ENCODE peak calls at places on chromosomes 2 and 18, in six cellular contexts. H, K, U, Y, W and G are unnamed samples.

GRCh38 chr2:189763908-189764661 is 1.5 kb upstream of the OSGEPL1 start:
- DNase-seq in H (no peak), K (peak), U (no peak), Y (no peak), W (no peak), G (peak)

GRCh38 chr2:120740765-120741513 is 5.3 kb downstream of the GLI2 start:
- DNase-seq in H (no peak), K (peak), U (no peak), Y (no peak), W (peak), G (no peak)

GRCh38 chr2:222796413-222797103 is 64.3 kb upstream of the ACSL3 start:
- DNase-seq in H (no peak), K (peak), U (no peak), Y (peak), W (peak), G (no peak)

GRCh38 chr2:239311132-239312040 is 89.4 kb downstream of the HDAC4 start:
- DNase-seq in H (no peak), K (peak), U (no peak), Y (peak), W (no peak), G (no peak)

GRCh38 chr2:40369619-40370397 is 82.1 kb downstream of the SLC8A1 start:
- DNase-seq in H (no peak), K (peak), U (no peak), Y (no peak), W (no peak), G (peak)

GRCh38 chr2:88258208-88258607 is 88.1 kb downstream of the THNSL2 start:
- DNase-seq in H (no peak), K (no peak), U (no peak), Y (no peak), W (no peak), G (no peak)

GRCh38 chr2:61898810-61899209 is 6.7 kb upstream of the COMMD1 start:
- DNase-seq in H (no peak), K (peak), U (no peak), Y (no peak), W (no peak), G (peak)

GRCh38 chr2:240986787-240987411 is 11.5 kb upstream of the SNED1 start:
- DNase-seq in H (no peak), K (peak), U (peak), Y (no peak), W (peak), G (no peak)

GRCh38 chr2:157662401-157662800 is 33.7 kb upstream of the ACVR1C start:
- DNase-seq in H (no peak), K (peak), U (no peak), Y (no peak), W (no peak), G (peak)

GRCh38 chr2:29000481-29000880 is 19.4 kb downstream of the TOGARAM2 start:
- DNase-seq in H (no peak), K (no peak), U (no peak), Y (peak), W (no peak), G (no peak)

GRCh38 chr2:224312741-224313140 is 89.2 kb downstream of the FAM124B start:
- DNase-seq in H (no peak), K (no peak), U (no peak), Y (no peak), W (no peak), G (peak)

GRCh38 chr18:35267161-35267651 is 22.8 kb downstream of the ZSCAN30 start:
- DNase-seq in H (no peak), K (peak), U (peak), Y (peak), W (no peak), G (no peak)

GRCh38 chr2:73293534-73294171 is at the start of gene EGR4:
- DNase-seq in H (peak), K (peak), U (peak), Y (peak), W (peak), G (peak)

GRCh38 chr18:77099501-77100370 is 32.8 kb downstream of the MBP start:
- DNase-seq in H (no peak), K (no peak), U (no peak), Y (no peak), W (no peak), G (no peak)

GRCh38 chr2:58081000-58081399 is 34.4 kb downstream of the VRK2 start:
- DNase-seq in H (no peak), K (peak), U (no peak), Y (no peak), W (no peak), G (no peak)

GRCh38 chr2:216857131-216857550 is 2.7 kb downstream of the TNP1 start:
- DNase-seq in H (no peak), K (peak), U (no peak), Y (no peak), W (no peak), G (peak)

GRCh38 chr2:105055613-105056012 is 17.7 kb downstream of the MRPS9 start:
- DNase-seq in H (no peak), K (no peak), U (no peak), Y (no peak), W (no peak), G (peak)

GRCh38 chr2:198546091-198546490 is 741.7 kb downstream of the PLCL1 start:
- DNase-seq in H (no peak), K (peak), U (no peak), Y (no peak), W (no peak), G (no peak)

GRCh38 chr2:232292395-232293154 is 86.0 kb upstream of the ALPP start:
- DNase-seq in H (peak), K (peak), U (no peak), Y (peak), W (peak), G (peak)

GRCh38 chr18:5527603-5528002 is 16.2 kb downstream of the EPB41L3 start:
- DNase-seq in H (peak), K (peak), U (no peak), Y (no peak), W (no peak), G (peak)

GRCh38 chr18:13231151-13231550 is 12.6 kb downstream of the LDLRAD4 start:
- DNase-seq in H (no peak), K (no peak), U (no peak), Y (no peak), W (no peak), G (no peak)

GRCh38 chr18:51070545-51070944 is 40.5 kb downstream of the SMAD4 start:
- DNase-seq in H (peak), K (peak), U (no peak), Y (no peak), W (no peak), G (peak)

GRCh38 chr18:49893036-49893435 is 79.7 kb upstream of the ACAA2 start:
- DNase-seq in H (no peak), K (no peak), U (no peak), Y (no peak), W (no peak), G (peak)